ENCODE peak calls at places on chromosomes 5 and 9, in five cellular contexts. B is A549, T is H1, I is HepG2, Y is GM12878. L is an unnamed sample.

GRCh38 chr5:74179183-74179582 is 461.3 kb downstream of the ENC1 start:
- DNase-seq in B (no peak), T (no peak), I (no peak), Y (no peak), L (no peak)

GRCh38 chr5:51500-51823 is 40.5 kb upstream of the PLEKHG4B start:
- DNase-seq in B (no peak), T (no peak), I (no peak), Y (no peak), L (no peak)

GRCh38 chr5:3145641-3146040 is 394.2 kb upstream of the IRX2 start:
- DNase-seq in B (no peak), T (no peak), I (no peak), Y (no peak), L (no peak)

GRCh38 chr9:98450486-98450885 is 195.0 kb upstream of the TBC1D2 start:
- DNase-seq in B (no peak), T (no peak), I (no peak), Y (no peak), L (no peak)

GRCh38 chr9:137545123-137545522 is 5.1 kb downstream of the PNPLA7 start:
- DNase-seq in B (no peak), T (no peak), I (no peak), Y (no peak), L (no peak)

GRCh38 chr9:97696025-97696822 is 916 bp downstream of the XPA start:
- DNase-seq in B (no peak), T (no peak), I (peak), Y (no peak), L (no peak)

GRCh38 chr9:89477811-89478583 is 19.9 kb downstream of the SEMA4D start:
- DNase-seq in B (no peak), T (no peak), I (no peak), Y (no peak), L (no peak)

GRCh38 chr5:76590027-76590426 is 33.2 kb downstream of the F2RL2 start:
- DNase-seq in B (no peak), T (no peak), I (no peak), Y (peak), L (no peak)

GRCh38 chr5:34047147-34047546 is 4.1 kb upstream of the C1QTNF3 start:
- DNase-seq in B (no peak), T (no peak), I (no peak), Y (no peak), L (no peak)

GRCh38 chr5:157516626-157517325 is 56.8 kb downstream of the NIPAL4 start:
- DNase-seq in B (peak), T (no peak), I (no peak), Y (no peak), L (no peak)

GRCh38 chr5:137741-138140 is 45.8 kb downstream of the PLEKHG4B start:
- DNase-seq in B (no peak), T (no peak), I (no peak), Y (no peak), L (no peak)

GRCh38 chr5:144247131-144247530 is 76.5 kb downstream of the KCTD16 start:
- DNase-seq in B (no peak), T (no peak), I (no peak), Y (no peak), L (no peak)
- TF ChIP-seq EP300 in B (no peak), T (no peak), I (no peak), Y (no peak), L (no peak)

DNA sequence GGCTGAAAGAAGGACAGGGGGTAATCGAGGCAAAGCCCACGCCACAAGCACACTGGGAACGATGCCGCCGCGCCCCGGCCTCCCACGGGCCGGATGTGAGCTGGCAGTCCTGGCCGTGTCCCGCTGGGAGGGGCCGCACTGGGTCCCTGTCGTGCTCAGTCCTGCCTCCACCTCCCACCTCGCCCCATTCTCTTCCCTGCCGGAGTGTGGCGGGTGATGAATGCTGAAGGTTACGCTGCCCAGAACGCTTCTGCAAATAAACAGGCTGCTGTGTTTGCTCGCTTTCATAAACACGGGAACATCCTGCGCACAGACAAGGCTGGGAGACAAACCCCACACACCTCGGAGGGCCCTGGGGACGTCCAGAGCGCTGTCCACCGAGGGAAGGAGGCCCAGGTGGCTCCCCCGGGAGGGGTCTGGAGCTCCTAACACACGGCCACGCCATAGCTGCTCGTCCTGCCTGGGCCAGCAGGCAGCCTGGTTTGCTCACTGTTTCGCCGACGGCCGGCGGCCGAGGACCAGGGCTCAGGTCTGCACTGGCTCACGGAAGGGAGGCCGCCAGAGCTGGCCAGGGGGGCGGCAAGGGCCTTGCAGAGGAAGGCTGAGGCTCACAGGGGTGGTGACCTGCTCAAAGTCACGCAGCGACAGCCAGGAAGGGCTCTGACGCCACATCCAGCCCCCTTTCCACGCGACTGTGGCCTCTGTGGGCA is 2.3 kb downstream of the DNLZ start:
- DNase-seq in B (no peak), T (no peak), I (no peak), Y (no peak), L (no peak)
- TF ChIP-seq POLR2A in B (no peak), T (no peak), I (no peak), Y (no peak), L (no peak)

GRCh38 chr5:121693864-121694263 is 157.8 kb upstream of the FTMT start:
- DNase-seq in B (no peak), T (no peak), I (no peak), Y (no peak), L (no peak)

GRCh38 chr5:121698690-121699089 is 153.0 kb upstream of the FTMT start:
- DNase-seq in B (no peak), T (no peak), I (no peak), Y (no peak), L (peak)

GRCh38 chr5:121692163-121692562 is 159.5 kb upstream of the FTMT start:
- DNase-seq in B (no peak), T (no peak), I (no peak), Y (no peak), L (no peak)

GRCh38 chr5:121691478-121691877 is 160.2 kb upstream of the FTMT start:
- DNase-seq in B (no peak), T (no peak), I (peak), Y (no peak), L (peak)

DNA sequence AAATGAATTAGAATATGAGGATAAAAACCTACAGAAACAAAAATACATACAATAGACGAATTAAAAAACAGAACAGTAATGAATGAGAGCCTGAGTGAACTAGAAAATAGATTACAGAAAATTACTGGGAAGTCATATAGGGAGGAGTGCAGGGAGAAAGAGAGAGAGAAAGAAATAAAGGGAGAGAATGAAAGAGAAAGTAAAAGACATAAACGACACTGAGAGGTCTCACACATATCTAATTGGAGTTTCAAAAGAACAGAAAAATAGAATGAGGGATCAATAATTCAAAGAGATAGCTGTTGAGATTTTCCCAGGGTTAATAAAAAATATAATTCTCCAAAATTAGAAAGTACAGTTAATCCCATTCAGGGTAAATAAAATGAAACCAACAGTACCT is 156.4 kb upstream of the FTMT start:
- DNase-seq in B (no peak), T (no peak), I (no peak), Y (no peak), L (no peak)
- H3K4me2 ChIP-seq in B (peak), T (no peak), I (no peak), Y (no peak), L (no peak)

GRCh38 chr5:8098044-8098443 is 229.1 kb downstream of the MTRR start:
- DNase-seq in B (no peak), T (no peak), I (no peak), Y (no peak), L (no peak)

GRCh38 chr5:8094304-8094703 is 225.4 kb downstream of the MTRR start:
- DNase-seq in B (no peak), T (no peak), I (no peak), Y (no peak), L (no peak)

GRCh38 chr5:8097146-8097545 is 228.2 kb downstream of the MTRR start:
- DNase-seq in B (no peak), T (no peak), I (no peak), Y (no peak), L (no peak)

GRCh38 chr5:8093669-8094068 is 224.7 kb downstream of the MTRR start:
- DNase-seq in B (no peak), T (no peak), I (no peak), Y (no peak), L (no peak)
- TF ChIP-seq EP300 in B (no peak), T (no peak), I (no peak), Y (no peak), L (no peak)